ENCODE peak calls at places on chromosomes 5 and 9, in seven cellular contexts. B is GM19239; T is activated CD8-positive, alpha-beta T cell treated with anti-CD3 and anti-CD28 coated beads for 36 hours; Z is CD4-positive, alpha-beta T cell; G is OCI-LY7; X is SK-N-MC; C is SK-MEL-5. W is an unnamed sample.

GRCh38 chr5:96017951-96018350 is 56.3 kb upstream of the ELL2 start:
- DNase-seq in B (no peak), T (no peak), Z (no peak), G (no peak), X (no peak), C (no peak), W (no peak)

GRCh38 chr5:96149546-96149945 is 187.9 kb upstream of the ELL2 start:
- DNase-seq in B (no peak), T (no peak), Z (no peak), G (no peak), X (no peak), C (no peak), W (no peak)

GRCh38 chr5:135309391-135310327 is 89.4 kb downstream of the MACROH2A1 start:
- DNase-seq in B (no peak), T (peak; percentile 57), Z (no peak), G (no peak), X (no peak), C (no peak), W (no peak)

GRCh38 chr5:174872271-174872670 is 147.9 kb downstream of the MSX2 start:
- DNase-seq in B (no peak), T (no peak), Z (no peak), G (no peak), X (no peak), C (no peak), W (no peak)

GRCh38 chr5:40390286-40391253 is 289.1 kb upstream of the PTGER4 start:
- DNase-seq in B (no peak), T (no peak), Z (no peak), G (no peak), X (no peak), C (no peak), W (no peak)

GRCh38 chr9:136451221-136451877 is 11.7 kb upstream of the INPP5E start:
- DNase-seq in B (no peak), T (no peak), Z (no peak), G (no peak), X (no peak), C (no peak), W (no peak)

GRCh38 chr9:133889498-133890301 is 102.4 kb downstream of the VAV2 start:
- DNase-seq in B (no peak), T (no peak), Z (no peak), G (no peak), X (no peak), C (no peak), W (no peak)

GRCh38 chr9:119412399-119412798 is 43.2 kb upstream of the BRINP1 start:
- DNase-seq in B (no peak), T (no peak), Z (no peak), G (no peak), X (no peak), C (no peak), W (no peak)

GRCh38 chr5:157612071-157612476 is 36.5 kb upstream of the ADAM19 start:
- DNase-seq in B (no peak), T (no peak), Z (no peak), G (no peak), X (no peak), C (peak; percentile 87), W (no peak)

GRCh38 chr5:4862500-4862899 is 277.6 kb upstream of the ADAMTS16 start:
- DNase-seq in B (no peak), T (no peak), Z (no peak), G (peak; percentile 41), X (peak; percentile 28), C (peak; percentile 69), W (peak; percentile 35)

GRCh38 chr9:27888661-27889295 is 315.5 kb upstream of the C9orf72 start:
- DNase-seq in B (peak; percentile 19), T (peak; percentile 76), Z (peak; percentile 4), G (peak; percentile 43), X (no peak), C (peak; percentile 27), W (no peak)

GRCh38 chr9:878239-878638 is 36.7 kb downstream of the DMRT1 start:
- DNase-seq in B (no peak), T (no peak), Z (no peak), G (no peak), X (no peak), C (no peak), W (no peak)

GRCh38 chr5:126808619-126809018 is 31.7 kb downstream of the LMNB1 start:
- DNase-seq in B (no peak), T (no peak), Z (no peak), G (peak; percentile 56), X (no peak), C (peak; percentile 63), W (peak; percentile 19)

GRCh38 chr5:168047043-168047668 is 244.3 kb upstream of the WWC1 start:
- DNase-seq in B (peak; percentile 14), T (peak; percentile 11), Z (no peak), G (peak; percentile 16), X (no peak), C (peak; percentile 48), W (no peak)

GRCh38 chr9:36803951-36804350 is 230.1 kb downstream of the PAX5 start:
- DNase-seq in B (no peak), T (no peak), Z (no peak), G (no peak), X (no peak), C (no peak), W (no peak)

GRCh38 chr5:149274964-149275363 is 3.3 kb downstream of the AFAP1L1 start:
- DNase-seq in B (no peak), T (no peak), Z (no peak), G (no peak), X (no peak), C (no peak), W (no peak)

GRCh38 chr9:114460513-114461225 is 44.6 kb downstream of the WHRN start:
- DNase-seq in B (no peak), T (no peak), Z (no peak), G (no peak), X (no peak), C (no peak), W (no peak)

GRCh38 chr9:22446950-22447606 is 454 bp downstream of the DMRTA1 start:
- DNase-seq in B (no peak), T (peak; percentile 40), Z (peak; percentile 10), G (no peak), X (no peak), C (no peak), W (peak; percentile 44)

GRCh38 chr9:4573176-4573575 is 82.9 kb downstream of the SLC1A1 start:
- DNase-seq in B (no peak), T (no peak), Z (no peak), G (no peak), X (no peak), C (no peak), W (no peak)

GRCh38 chr5:13188393-13188792 is 756.1 kb downstream of the DNAH5 start:
- DNase-seq in B (no peak), T (no peak), Z (no peak), G (no peak), X (no peak), C (no peak), W (peak; percentile 91)

GRCh38 chr9:131258698-131259431 is 17.4 kb downstream of the FAM78A start:
- DNase-seq in B (no peak), T (no peak), Z (no peak), G (no peak), X (no peak), C (no peak), W (no peak)

GRCh38 chr5:109656829-109657228 is 32.9 kb upstream of the MAN2A1 start:
- DNase-seq in B (no peak), T (peak; percentile 52), Z (peak; percentile 30), G (no peak), X (peak; percentile 55), C (peak; percentile 9), W (no peak)

GRCh38 chr9:137205126-137206069 is at the start of the genes NDOR1 and TMEM203:
- DNase-seq in B (peak; percentile 98), T (peak; percentile 95), Z (peak; percentile 91), G (peak; percentile 91), X (no peak), C (peak; percentile 83), W (peak; percentile 4)

GRCh38 chr9:136671646-136672430 is 9.1 kb downstream of the EGFL7 start:
- DNase-seq in B (peak; percentile 88), T (peak; percentile 60), Z (peak; percentile 39), G (peak; percentile 58), X (no peak), C (peak; percentile 45), W (no peak)

GRCh38 chr5:43215073-43215631 is 23.1 kb downstream of the NIM1K start:
- DNase-seq in B (no peak), T (no peak), Z (no peak), G (no peak), X (peak; percentile 28), C (no peak), W (no peak)

GRCh38 chr5:59684388-59685003 is 209.0 kb downstream of the PDE4D start:
- DNase-seq in B (no peak), T (no peak), Z (no peak), G (no peak), X (no peak), C (no peak), W (peak; percentile 50)

GRCh38 chr9:97398999-97399758 is 12.7 kb upstream of the TDRD7 start:
- DNase-seq in B (peak; percentile 62), T (peak; percentile 80), Z (peak; percentile 59), G (no peak), X (no peak), C (peak; percentile 62), W (no peak)

GRCh38 chr9:114387678-114388431 is at the start of gene AKNA:
- DNase-seq in B (no peak), T (peak; percentile 88), Z (peak; percentile 89), G (peak; percentile 89), X (no peak), C (no peak), W (no peak)

GRCh38 chr5:109994135-109994534 is 304.4 kb downstream of the MAN2A1 start:
- DNase-seq in B (no peak), T (no peak), Z (no peak), G (no peak), X (no peak), C (no peak), W (no peak)

GRCh38 chr5:19125956-19126713 is 861.9 kb downstream of the CDH18 start:
- DNase-seq in B (no peak), T (no peak), Z (no peak), G (no peak), X (no peak), C (no peak), W (peak; percentile 40)

GRCh38 chr9:91659529-91660294 is 236.1 kb upstream of the NFIL3 start:
- DNase-seq in B (no peak), T (peak; percentile 19), Z (no peak), G (no peak), X (no peak), C (peak; percentile 60), W (no peak)

GRCh38 chr9:33795281-33795680 is at the start of gene PRSS3:
- DNase-seq in B (no peak), T (no peak), Z (no peak), G (no peak), X (no peak), C (no peak), W (no peak)

GRCh38 chr5:170289749-170290148 is 7.8 kb downstream of the LCP2 start:
- DNase-seq in B (no peak), T (no peak), Z (no peak), G (no peak), X (no peak), C (no peak), W (no peak)

W was measured in NCI-H446 treated with DMSO at 0.1 percent for 48 hours.